ENCODE peak calls at places on chromosomes 7 and 10, in four cellular contexts. O, M, T and U are unnamed samples.

GRCh38 chr7:20229652-20230500 is 12.7 kb upstream of the MACC1 start:
- DNase-seq in T (peak; percentile 84), O (no peak), M (no peak), U (peak; percentile 66)

GRCh38 chr7:87878208-87878735 is 2.0 kb downstream of the DBF4 start:
- DNase-seq in O (no peak), M (no peak), T (peak; percentile 10), U (peak; percentile 5)

GRCh38 chr7:96173777-96174176 is 148.1 kb downstream of the SLC25A13 start:
- DNase-seq in O (no peak), T (no peak), M (no peak), U (no peak)

GRCh38 chr7:4073052-4073451 is 609.0 kb upstream of the FOXK1 start:
- DNase-seq in M (no peak), T (no peak), O (no peak), U (no peak)

GRCh38 chr7:135950429-135950828 is 26.7 kb downstream of the MTPN start:
- DNase-seq in M (no peak), O (no peak), T (no peak), U (no peak)

GRCh38 chr10:24349379-24350110 is 140.6 kb downstream of the KIAA1217 start:
- DNase-seq in M (no peak), O (no peak), T (peak; percentile 88), U (peak; percentile 87)

GRCh38 chr10:44983895-44984278 is 5.3 kb upstream of the DEPP1 start:
- DNase-seq in T (no peak), M (no peak), O (peak; percentile 52), U (no peak)

GRCh38 chr10:60140681-60141632 is 234.6 kb upstream of the CCDC6 start:
- DNase-seq in M (no peak), T (no peak), O (no peak), U (peak; percentile 81)

GRCh38 chr7:102279537-102280400 is 6.9 kb upstream of the SH2B2 start:
- DNase-seq in M (peak; percentile 35), T (peak; percentile 67), O (no peak), U (peak; percentile 56)

GRCh38 chr10:133421336-133422222 is 2.8 kb downstream of the SPRN start:
- DNase-seq in M (no peak), T (no peak), O (no peak), U (no peak)

GRCh38 chr7:127392182-127392565 is 334 bp downstream of the ZNF800 start:
- DNase-seq in O (peak; percentile 74), M (peak; percentile 60), T (peak; percentile 72), U (peak; percentile 40)

GRCh38 chr7:16739863-16740622 is 13.5 kb upstream of the TSPAN13 start:
- DNase-seq in O (no peak), M (no peak), T (peak; percentile 99), U (peak; percentile 92)

GRCh38 chr10:71728218-71728737 is 8.7 kb upstream of the C10orf105 start:
- DNase-seq in T (no peak), O (peak; percentile 60), M (no peak), U (no peak)

GRCh38 chr10:71099731-71100361 is 112.5 kb upstream of the UNC5B start:
- DNase-seq in O (no peak), M (no peak), T (no peak), U (no peak)

GRCh38 chr10:8331896-8332729 is 277.6 kb downstream of the GATA3 start:
- DNase-seq in M (peak; percentile 10), O (peak; percentile 62), T (peak; percentile 30), U (peak; percentile 41)

GRCh38 chr10:63258920-63259678 is 126.0 kb downstream of the NRBF2 start:
- DNase-seq in T (no peak), O (no peak), M (no peak), U (no peak)